ENCODE peak calls at places on chromosome 22, in four cellular contexts. L, J, O and H are unnamed samples.

GRCh38 chr22:38415561-38416321 is 39.3 kb downstream of the KCNJ4 start:
- DNase-seq in J (no peak), L (peak), O (no peak), H (peak)

GRCh38 chr22:17785185-17786184 is 11.2 kb upstream of the BID start:
- DNase-seq in J (no peak), L (peak), O (peak), H (peak)

GRCh38 chr22:36744791-36745190 is 31.1 kb downstream of the IFT27 start:
- DNase-seq in L (peak), O (no peak), J (no peak), H (no peak)

GRCh38 chr22:21949948-21950347 is 2.7 kb downstream of the PPM1F start:
- DNase-seq in O (no peak), L (no peak), J (no peak), H (no peak)

GRCh38 chr22:21735198-21736083 is at the start of gene YPEL1:
- DNase-seq in O (peak), L (peak), J (peak), H (peak)

GRCh38 chr22:43226368-43226979 is 39.5 kb upstream of the TTLL12 start:
- DNase-seq in O (peak), L (peak), J (peak), H (peak)

GRCh38 chr22:46004105-46004866 is 27.3 kb upstream of the WNT7B start:
- DNase-seq in J (no peak), L (no peak), O (no peak), H (no peak)

GRCh38 chr22:44403166-44403565 is 90.4 kb upstream of the SHISAL1 start:
- DNase-seq in O (no peak), L (peak), J (no peak), H (no peak)

GRCh38 chr22:46269564-46269963 is 1.8 kb downstream of the TTC38 start:
- DNase-seq in J (no peak), O (no peak), L (no peak), H (no peak)

GRCh38 chr22:50731811-50732624 is 6.0 kb upstream of the ACR start:
- DNase-seq in L (no peak), O (no peak), J (peak), H (no peak)

GRCh38 chr22:45446216-45446615 is 32.7 kb downstream of the RIBC2 start:
- DNase-seq in J (peak), L (no peak), O (no peak), H (no peak)

GRCh38 chr22:44797181-44797720 is 44.9 kb downstream of the ARHGAP8 start:
- DNase-seq in L (no peak), J (no peak), O (no peak), H (peak)

GRCh38 chr22:21937821-21938070 is 14.9 kb downstream of the PPM1F start:
- DNase-seq in L (no peak), O (no peak), J (peak), H (no peak)

DNA sequence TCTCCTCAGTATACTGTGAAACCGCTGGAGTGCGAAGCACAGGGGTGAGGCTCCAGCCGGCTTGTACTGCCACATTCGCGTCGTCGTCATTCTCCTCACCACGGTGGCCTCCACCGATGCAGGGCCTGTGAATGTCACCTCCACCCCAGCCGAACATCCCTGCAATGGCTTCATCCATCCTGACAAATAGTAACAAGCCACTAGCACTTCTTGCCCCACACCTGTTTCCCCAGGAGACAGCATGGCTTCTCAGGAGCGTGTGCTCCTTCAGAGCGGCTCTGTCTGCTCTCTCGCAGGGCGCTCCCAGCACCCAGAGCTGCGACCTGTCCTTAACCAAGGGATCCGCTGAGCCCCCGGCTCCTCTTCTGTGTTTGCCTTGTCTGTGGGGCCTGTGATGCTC is 1165.4 kb downstream of the TBC1D22A start:
- DNase-seq in O (no peak), J (no peak), L (no peak), H (no peak)
- H2BK120ac ChIP-seq in O (no peak), J (no peak), L (no peak), H (no peak)

GRCh38 chr22:27832606-27833005 is 31.1 kb upstream of the MN1 start:
- DNase-seq in L (no peak), O (no peak), J (no peak), H (no peak)

GRCh38 chr22:27834364-27835185 is 33.0 kb upstream of the MN1 start:
- DNase-seq in J (no peak), L (no peak), O (no peak), H (no peak)

GRCh38 chr22:27833803-27834202 is 32.2 kb upstream of the MN1 start:
- DNase-seq in L (no peak), J (no peak), O (no peak), H (no peak)

GRCh38 chr22:27836181-27836580 is 34.6 kb upstream of the MN1 start:
- DNase-seq in O (no peak), J (no peak), L (no peak), H (peak)

DNA sequence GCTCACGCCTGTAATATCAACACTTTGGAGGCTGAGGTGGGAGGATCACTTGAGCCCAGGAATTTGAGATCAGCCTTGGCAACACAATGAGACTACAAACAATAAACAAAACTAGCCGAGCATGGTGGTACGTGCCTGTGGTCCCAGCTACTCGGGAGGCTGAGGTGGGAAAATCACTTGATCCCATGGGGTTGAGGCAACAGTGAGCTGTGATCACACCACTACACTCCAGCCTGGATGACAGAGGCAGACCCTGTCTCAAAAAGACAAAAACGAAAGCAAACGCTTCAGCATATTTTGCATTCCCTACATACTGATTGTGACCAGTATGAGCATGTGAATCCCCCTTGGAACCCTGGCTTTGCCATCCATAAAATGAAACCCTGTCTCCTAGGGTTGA is 33.9 kb upstream of the MN1 start:
- DNase-seq in O (no peak), L (no peak), J (peak), H (peak)
- H4K5ac ChIP-seq in O (no peak), L (no peak), J (no peak), H (no peak)

GRCh38 chr22:24154826-24155225 is 26.5 kb upstream of the SUSD2 start:
- DNase-seq in J (no peak), O (no peak), L (no peak), H (no peak)

GRCh38 chr22:24155597-24156145 is 25.6 kb upstream of the SUSD2 start:
- DNase-seq in O (no peak), J (peak), L (peak), H (peak)

GRCh38 chr22:24153959-24154358 is 27.3 kb upstream of the SUSD2 start:
- DNase-seq in L (no peak), J (no peak), O (no peak), H (no peak)

GRCh38 chr22:24156146-24156914 is 25.0 kb upstream of the SUSD2 start:
- DNase-seq in L (no peak), J (peak), O (no peak), H (no peak)

GRCh38 chr22:24153353-24153752 is 27.9 kb upstream of the SUSD2 start:
- DNase-seq in J (peak), L (no peak), O (no peak), H (no peak)
- H2BK120ac ChIP-seq in J (peak), L (no peak), O (no peak), H (no peak)

DNA sequence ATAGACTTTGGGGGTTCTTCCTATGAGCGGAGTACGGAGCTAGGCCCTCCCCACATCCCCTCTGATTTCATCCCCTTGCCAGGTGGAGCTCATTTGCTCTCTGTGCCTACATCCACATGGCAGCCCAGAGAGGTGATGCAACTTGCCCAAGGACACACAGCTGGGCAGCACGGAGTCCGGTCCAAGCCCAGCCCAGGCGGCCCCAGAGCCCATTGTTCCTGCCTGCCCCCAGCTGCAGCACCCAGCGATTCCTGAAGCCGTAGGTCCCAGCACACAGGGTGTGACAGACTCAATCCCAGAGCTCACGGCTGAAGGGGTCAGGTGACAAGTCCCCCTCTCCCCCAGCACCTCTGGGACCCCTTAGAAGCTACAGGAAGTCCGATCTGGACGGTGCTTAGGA is 22.2 kb upstream of the RFPL3 start:
- DNase-seq in L (no peak), J (no peak), O (no peak), H (no peak)
- H4K5ac ChIP-seq in L (no peak), J (no peak), O (peak), H (no peak)